ENCODE peak calls at places on chromosomes 5 and 9, in four cellular contexts. M, A, H and S are unnamed samples.

GRCh38 chr9:22975921-22976320 is 529.3 kb downstream of the DMRTA1 start:
- DNase-seq in M (no peak), H (no peak), A (no peak), S (no peak)

GRCh38 chr9:137294091-137294683 is 7.9 kb downstream of the NRARP start:
- DNase-seq in A (no peak), H (peak), M (peak), S (peak)

GRCh38 chr5:172611913-172612312 is 29.1 kb upstream of the NEURL1B start:
- DNase-seq in A (no peak), M (no peak), H (no peak), S (no peak)

GRCh38 chr5:64331597-64332277 is 166.1 kb downstream of the RNF180 start:
- DNase-seq in M (no peak), A (no peak), H (no peak), S (no peak)

GRCh38 chr5:15373151-15373550 is 126.8 kb upstream of the FBXL7 start:
- DNase-seq in A (no peak), M (no peak), H (no peak), S (no peak)

GRCh38 chr5:56075361-56075760 is 80.6 kb upstream of the IL6ST start:
- DNase-seq in H (no peak), A (no peak), M (no peak), S (no peak)

GRCh38 chr5:66661149-66661548 is 65.0 kb downstream of the MAST4 start:
- DNase-seq in A (no peak), M (no peak), H (no peak), S (no peak)

GRCh38 chr9:26210338-26210851 is 532.2 kb upstream of the TUSC1 start:
- DNase-seq in A (no peak), M (no peak), H (no peak), S (peak)

GRCh38 chr5:66742896-66743247 is 146.7 kb downstream of the MAST4 start:
- DNase-seq in M (no peak), H (no peak), A (no peak), S (no peak)

GRCh38 chr9:88710449-88710848 is 175.5 kb downstream of the NXNL2 start:
- DNase-seq in A (no peak), H (no peak), M (no peak), S (no peak)

GRCh38 chr9:78326564-78326963 is 29.6 kb downstream of the PSAT1 start:
- DNase-seq in M (no peak), A (no peak), H (no peak), S (no peak)

GRCh38 chr5:133396724-133397123 is 215.6 kb downstream of the FSTL4 start:
- DNase-seq in H (no peak), M (no peak), A (no peak), S (no peak)

GRCh38 chr5:150637245-150638052 is 3.0 kb upstream of the SYNPO start:
- DNase-seq in A (no peak), H (no peak), M (peak), S (peak)

GRCh38 chr5:54610197-54610898 is 92.8 kb downstream of the SNX18 start:
- DNase-seq in M (no peak), H (no peak), A (peak), S (no peak)

GRCh38 chr5:138662599-138662998 is 87.4 kb upstream of the HSPA9 start:
- DNase-seq in A (no peak), H (no peak), M (no peak), S (no peak)

GRCh38 chr5:138660051-138660572 is 84.9 kb upstream of the HSPA9 start:
- DNase-seq in M (no peak), A (no peak), H (no peak), S (no peak)

GRCh38 chr5:138661991-138662434 is 86.8 kb upstream of the HSPA9 start:
- DNase-seq in A (no peak), H (no peak), M (no peak), S (no peak)

GRCh38 chr5:138663009-138663408 is 87.8 kb upstream of the HSPA9 start:
- DNase-seq in M (no peak), H (no peak), A (no peak), S (no peak)

GRCh38 chr5:138661342-138661975 is 86.3 kb upstream of the HSPA9 start:
- DNase-seq in H (no peak), A (no peak), M (no peak), S (no peak)
- TF ChIP-seq JUNB in H (no peak), A (no peak), M (no peak), S (no peak)

GRCh38 chr9:76162109-76162730 is 232.0 kb downstream of the RFK start:
- DNase-seq in H (no peak), A (no peak), M (no peak), S (no peak)

GRCh38 chr9:76161103-76161502 is 233.1 kb downstream of the RFK start:
- DNase-seq in A (no peak), M (no peak), H (no peak), S (peak)

GRCh38 chr9:76159288-76159926 is 234.8 kb downstream of the RFK start:
- DNase-seq in M (no peak), A (no peak), H (no peak), S (peak)

GRCh38 chr9:76162751-76163500 is 231.3 kb downstream of the RFK start:
- DNase-seq in A (no peak), H (no peak), M (no peak), S (no peak)

GRCh38 chr9:76161546-76161945 is 232.7 kb downstream of the RFK start:
- DNase-seq in M (no peak), A (no peak), H (no peak), S (peak)
- H2AFZ ChIP-seq in M (no peak), A (no peak), H (no peak), S (no peak)

DNA sequence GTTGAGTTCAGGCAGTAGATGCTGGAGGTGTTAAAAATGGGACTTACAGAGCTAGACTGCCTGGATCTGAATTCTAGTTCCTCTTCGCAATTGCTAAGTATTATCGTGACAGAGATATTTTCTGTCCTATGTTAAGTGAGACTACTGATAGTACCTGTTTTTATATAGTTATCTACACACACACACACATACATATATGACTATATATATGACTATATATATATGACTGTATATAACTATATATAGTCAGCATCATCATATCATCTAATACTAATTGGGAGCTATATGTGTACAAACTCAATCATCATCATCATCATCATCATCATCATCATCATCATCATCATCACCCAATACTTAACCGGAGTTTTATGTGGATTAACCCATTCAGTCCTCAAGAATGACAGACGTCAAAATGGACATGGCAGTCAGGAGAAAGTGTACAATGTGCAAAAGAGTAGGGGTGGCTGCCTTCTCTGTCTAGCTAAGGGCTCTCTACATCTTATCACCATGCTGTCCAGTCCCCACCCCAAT is 7.3 kb downstream of the PIK3R1 start:
- DNase-seq in A (no peak), M (no peak), H (no peak), S (no peak)
- H3K4me2 ChIP-seq in A (no peak), M (no peak), H (no peak), S (no peak)

DNA sequence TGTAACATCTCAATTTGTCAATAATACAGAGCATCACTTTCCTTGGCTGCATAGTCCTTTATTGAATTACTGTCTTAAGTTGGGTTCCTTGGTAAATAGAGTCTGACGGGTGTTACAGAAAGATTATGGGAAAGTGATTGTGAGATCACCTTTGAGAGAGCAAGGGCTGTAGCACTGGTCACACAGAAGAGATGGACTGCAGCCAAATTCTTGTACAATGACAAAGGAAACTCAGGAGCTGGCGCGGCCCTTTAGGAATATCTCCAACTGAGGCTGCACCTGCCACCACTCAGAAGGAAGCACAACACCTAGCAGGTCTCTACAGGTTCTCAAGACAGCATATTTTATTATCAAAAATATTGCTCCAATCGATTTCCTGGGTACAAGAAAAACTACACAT is 350.0 kb upstream of the ISL1 start:
- DNase-seq in M (no peak), H (no peak), A (no peak), S (no peak)
- TF ChIP-seq JUNB in M (no peak), H (no peak), A (no peak), S (no peak)

GRCh38 chr5:99063737-99064136 is 134.9 kb upstream of the CHD1 start:
- DNase-seq in H (no peak), A (no peak), M (no peak), S (no peak)

GRCh38 chr5:99060306-99061261 is 131.8 kb upstream of the CHD1 start:
- DNase-seq in H (peak), A (peak), M (peak), S (peak)

GRCh38 chr5:99061299-99061698 is 132.5 kb upstream of the CHD1 start:
- DNase-seq in A (no peak), H (no peak), M (no peak), S (no peak)

GRCh38 chr5:99059685-99060084 is 130.9 kb upstream of the CHD1 start:
- DNase-seq in H (no peak), A (no peak), M (no peak), S (no peak)

DNA sequence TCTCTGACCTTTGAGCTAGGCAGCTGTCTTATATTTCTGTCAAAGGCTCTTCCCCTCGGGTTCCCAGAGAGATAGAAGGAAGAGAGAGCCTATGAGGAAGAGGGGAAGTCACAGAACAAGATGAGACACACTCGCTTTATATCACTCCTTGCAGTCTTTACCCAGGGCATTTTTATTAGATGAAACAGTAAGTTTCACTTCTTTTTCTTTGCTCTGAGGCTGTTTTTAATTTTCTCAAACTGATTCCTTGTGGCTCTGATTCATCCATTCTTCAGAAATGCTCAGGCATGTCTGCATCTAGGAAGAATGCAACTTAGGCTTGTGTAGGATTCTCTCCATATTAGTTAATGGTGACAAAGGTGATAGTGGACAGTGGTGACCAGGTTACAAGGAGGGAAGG is 132.9 kb upstream of the CHD1 start:
- DNase-seq in H (no peak), M (no peak), A (no peak), S (no peak)
- H2AFZ ChIP-seq in H (peak), M (no peak), A (no peak), S (peak)